ENCODE peak calls at places on chromosomes 2 and 18, in eight cellular contexts. One of them, this sample, is unnamed.

GRCh38 chr2:126978333-126978732 is 79.6 kb downstream of the TEX51 start:
- DNase-seq in GM10248: no peak
- DNase-seq in GM20000: no peak
- DNase-seq in breast epithelium: no peak
- DNase-seq in ovary: no peak
- DNase-seq in dorsolateral prefrontal cortex: no peak
- DNase-seq in GM13976: no peak
- DNase-seq in astrocyte of the spinal cord: no peak
- DNase-seq in this sample: no peak

GRCh38 chr2:47309952-47310800 is 92.8 kb upstream of the MSH2 start:
- DNase-seq in GM10248: peak; percentile 88
- DNase-seq in GM20000: peak; percentile 84
- DNase-seq in breast epithelium: no peak
- DNase-seq in ovary: no peak
- DNase-seq in dorsolateral prefrontal cortex: peak; percentile 68
- DNase-seq in GM13976: peak; percentile 84
- DNase-seq in astrocyte of the spinal cord: peak; percentile 59
- DNase-seq in this sample: peak; percentile 84

GRCh38 chr2:3731829-3732228 is 28.5 kb downstream of the DCDC2C start:
- DNase-seq in GM10248: no peak
- DNase-seq in GM20000: no peak
- DNase-seq in breast epithelium: no peak
- DNase-seq in ovary: no peak
- DNase-seq in dorsolateral prefrontal cortex: no peak
- DNase-seq in GM13976: no peak
- DNase-seq in astrocyte of the spinal cord: no peak
- DNase-seq in this sample: no peak

GRCh38 chr2:138010890-138011289 is 46.6 kb downstream of the HNMT start:
- DNase-seq in GM10248: no peak
- DNase-seq in GM20000: no peak
- DNase-seq in breast epithelium: no peak
- DNase-seq in ovary: no peak
- DNase-seq in dorsolateral prefrontal cortex: no peak
- DNase-seq in GM13976: no peak
- DNase-seq in astrocyte of the spinal cord: no peak
- DNase-seq in this sample: no peak

GRCh38 chr2:28206786-28207185 is 185.9 kb upstream of the FOSL2 start:
- DNase-seq in GM10248: no peak
- DNase-seq in GM20000: no peak
- DNase-seq in breast epithelium: no peak
- DNase-seq in ovary: no peak
- DNase-seq in dorsolateral prefrontal cortex: no peak
- DNase-seq in GM13976: no peak
- DNase-seq in astrocyte of the spinal cord: peak; percentile 47
- DNase-seq in this sample: no peak

GRCh38 chr2:233830111-233830760 is 24.1 kb downstream of the HJURP start:
- DNase-seq in GM10248: no peak
- DNase-seq in GM20000: no peak
- DNase-seq in breast epithelium: no peak
- DNase-seq in ovary: no peak
- DNase-seq in dorsolateral prefrontal cortex: no peak
- DNase-seq in GM13976: no peak
- DNase-seq in astrocyte of the spinal cord: no peak
- DNase-seq in this sample: no peak

GRCh38 chr2:65491381-65491903 is 59.0 kb upstream of the SPRED2 start:
- DNase-seq in GM10248: no peak
- DNase-seq in GM20000: no peak
- DNase-seq in breast epithelium: no peak
- DNase-seq in ovary: no peak
- DNase-seq in dorsolateral prefrontal cortex: no peak
- DNase-seq in GM13976: no peak
- DNase-seq in astrocyte of the spinal cord: peak; percentile 3
- DNase-seq in this sample: no peak

GRCh38 chr18:45719106-45719505 is 4.9 kb upstream of the SLC14A1 start:
- DNase-seq in GM10248: no peak
- DNase-seq in GM20000: no peak
- DNase-seq in breast epithelium: no peak
- DNase-seq in ovary: no peak
- DNase-seq in dorsolateral prefrontal cortex: no peak
- DNase-seq in GM13976: no peak
- DNase-seq in astrocyte of the spinal cord: no peak
- DNase-seq in this sample: no peak

GRCh38 chr2:161327582-161327981 is 19.4 kb downstream of the PSMD14 start:
- DNase-seq in GM10248: no peak
- DNase-seq in GM20000: no peak
- DNase-seq in breast epithelium: no peak
- DNase-seq in ovary: no peak
- DNase-seq in dorsolateral prefrontal cortex: no peak
- DNase-seq in GM13976: no peak
- DNase-seq in astrocyte of the spinal cord: no peak
- DNase-seq in this sample: no peak

GRCh38 chr18:43919565-43919964 is 642.3 kb upstream of the SYT4 start:
- DNase-seq in GM10248: no peak
- DNase-seq in GM20000: no peak
- DNase-seq in breast epithelium: no peak
- DNase-seq in ovary: no peak
- DNase-seq in dorsolateral prefrontal cortex: no peak
- DNase-seq in GM13976: no peak
- DNase-seq in astrocyte of the spinal cord: no peak
- DNase-seq in this sample: no peak

GRCh38 chr2:25615920-25616319 is 57.5 kb downstream of the DTNB start:
- DNase-seq in GM10248: no peak
- DNase-seq in GM20000: no peak
- DNase-seq in breast epithelium: no peak
- DNase-seq in ovary: no peak
- DNase-seq in dorsolateral prefrontal cortex: no peak
- DNase-seq in GM13976: no peak
- DNase-seq in astrocyte of the spinal cord: no peak
- DNase-seq in this sample: no peak

GRCh38 chr2:234422895-234423505 is 73.9 kb downstream of the ARL4C start:
- DNase-seq in GM10248: no peak
- DNase-seq in GM20000: no peak
- DNase-seq in breast epithelium: no peak
- DNase-seq in ovary: no peak
- DNase-seq in dorsolateral prefrontal cortex: no peak
- DNase-seq in GM13976: no peak
- DNase-seq in astrocyte of the spinal cord: peak; percentile 15
- DNase-seq in this sample: no peak

GRCh38 chr2:102696463-102696862 is 65.4 kb upstream of the TMEM182 start:
- DNase-seq in GM10248: no peak
- DNase-seq in GM20000: no peak
- DNase-seq in breast epithelium: no peak
- DNase-seq in ovary: no peak
- DNase-seq in dorsolateral prefrontal cortex: no peak
- DNase-seq in GM13976: no peak
- DNase-seq in astrocyte of the spinal cord: no peak
- DNase-seq in this sample: no peak

GRCh38 chr2:80020061-80020460 is 284.5 kb downstream of the LRRTM1 start:
- DNase-seq in GM10248: no peak
- DNase-seq in GM20000: no peak
- DNase-seq in breast epithelium: no peak
- DNase-seq in ovary: no peak
- DNase-seq in dorsolateral prefrontal cortex: no peak
- DNase-seq in GM13976: no peak
- DNase-seq in astrocyte of the spinal cord: no peak
- DNase-seq in this sample: no peak

GRCh38 chr18:62979172-62979571 is 263.8 kb downstream of the PHLPP1 start:
- DNase-seq in GM10248: no peak
- DNase-seq in GM20000: no peak
- DNase-seq in breast epithelium: peak; percentile 76
- DNase-seq in ovary: peak; percentile 69
- DNase-seq in dorsolateral prefrontal cortex: peak; percentile 82
- DNase-seq in GM13976: no peak
- DNase-seq in astrocyte of the spinal cord: peak; percentile 83
- DNase-seq in this sample: no peak

DNA sequence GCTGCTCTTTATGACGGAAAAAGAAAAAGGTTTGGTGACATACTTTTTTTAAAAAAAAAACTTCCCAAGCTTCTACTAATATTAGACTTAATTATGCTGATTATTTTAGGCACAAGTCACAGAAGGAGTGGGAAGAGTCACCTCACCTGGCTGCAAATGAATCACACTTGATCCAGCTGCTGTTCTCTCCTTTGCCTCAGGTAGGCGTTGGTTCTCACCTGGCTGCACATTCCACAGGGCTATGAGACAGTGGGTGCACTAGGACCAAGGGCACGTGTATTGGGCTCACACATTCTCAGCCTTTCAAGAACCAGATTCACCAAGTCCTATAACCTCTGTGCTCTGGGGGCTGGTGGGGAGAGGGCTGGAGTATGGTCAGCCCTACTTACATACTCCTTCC is 93.3 kb downstream of the TGFA start:
- DNase-seq in GM10248: no peak
- DNase-seq in GM20000: no peak
- DNase-seq in breast epithelium: no peak
- DNase-seq in ovary: no peak
- DNase-seq in dorsolateral prefrontal cortex: no peak
- DNase-seq in GM13976: no peak
- DNase-seq in astrocyte of the spinal cord: no peak
- DNase-seq in this sample: no peak
- TF ChIP-seq CTCF in GM10248: no peak
- TF ChIP-seq CTCF in GM20000: no peak
- TF ChIP-seq CTCF in breast epithelium: no peak
- TF ChIP-seq CTCF in ovary: no peak
- TF ChIP-seq CTCF in dorsolateral prefrontal cortex: no peak
- TF ChIP-seq CTCF in GM13976: no peak
- TF ChIP-seq CTCF in astrocyte of the spinal cord: no peak
- TF ChIP-seq CTCF in this sample: no peak

GRCh38 chr18:76380127-76380729 is 114.8 kb downstream of the ZNF516 start:
- DNase-seq in GM10248: no peak
- DNase-seq in GM20000: no peak
- DNase-seq in breast epithelium: peak; percentile 30
- DNase-seq in ovary: no peak
- DNase-seq in dorsolateral prefrontal cortex: no peak
- DNase-seq in GM13976: no peak
- DNase-seq in astrocyte of the spinal cord: no peak
- DNase-seq in this sample: no peak

GRCh38 chr18:76378526-76379215 is 116.4 kb downstream of the ZNF516 start:
- DNase-seq in GM10248: no peak
- DNase-seq in GM20000: peak; percentile 19
- DNase-seq in breast epithelium: peak; percentile 43
- DNase-seq in ovary: no peak
- DNase-seq in dorsolateral prefrontal cortex: no peak
- DNase-seq in GM13976: no peak
- DNase-seq in astrocyte of the spinal cord: no peak
- DNase-seq in this sample: no peak

GRCh38 chr18:76379226-76380126 is 115.6 kb downstream of the ZNF516 start:
- DNase-seq in GM10248: no peak
- DNase-seq in GM20000: no peak
- DNase-seq in breast epithelium: peak; percentile 44
- DNase-seq in ovary: no peak
- DNase-seq in dorsolateral prefrontal cortex: no peak
- DNase-seq in GM13976: no peak
- DNase-seq in astrocyte of the spinal cord: no peak
- DNase-seq in this sample: no peak

GRCh38 chr18:76382265-76382664 is 112.8 kb downstream of the ZNF516 start:
- DNase-seq in GM10248: no peak
- DNase-seq in GM20000: no peak
- DNase-seq in breast epithelium: no peak
- DNase-seq in ovary: no peak
- DNase-seq in dorsolateral prefrontal cortex: no peak
- DNase-seq in GM13976: no peak
- DNase-seq in astrocyte of the spinal cord: no peak
- DNase-seq in this sample: no peak

GRCh38 chr18:76380791-76381405 is 114.1 kb downstream of the ZNF516 start:
- DNase-seq in GM10248: no peak
- DNase-seq in GM20000: no peak
- DNase-seq in breast epithelium: peak; percentile 43
- DNase-seq in ovary: peak; percentile 75
- DNase-seq in dorsolateral prefrontal cortex: no peak
- DNase-seq in GM13976: no peak
- DNase-seq in astrocyte of the spinal cord: no peak
- DNase-seq in this sample: no peak
- TF ChIP-seq CTCF in GM10248: peak; percentile 29
- TF ChIP-seq CTCF in GM20000: no peak
- TF ChIP-seq CTCF in breast epithelium: no peak
- TF ChIP-seq CTCF in ovary: peak; percentile 75
- TF ChIP-seq CTCF in dorsolateral prefrontal cortex: no peak
- TF ChIP-seq CTCF in GM13976: peak; percentile 10
- TF ChIP-seq CTCF in astrocyte of the spinal cord: peak; percentile 70
- TF ChIP-seq CTCF in this sample: no peak

DNA sequence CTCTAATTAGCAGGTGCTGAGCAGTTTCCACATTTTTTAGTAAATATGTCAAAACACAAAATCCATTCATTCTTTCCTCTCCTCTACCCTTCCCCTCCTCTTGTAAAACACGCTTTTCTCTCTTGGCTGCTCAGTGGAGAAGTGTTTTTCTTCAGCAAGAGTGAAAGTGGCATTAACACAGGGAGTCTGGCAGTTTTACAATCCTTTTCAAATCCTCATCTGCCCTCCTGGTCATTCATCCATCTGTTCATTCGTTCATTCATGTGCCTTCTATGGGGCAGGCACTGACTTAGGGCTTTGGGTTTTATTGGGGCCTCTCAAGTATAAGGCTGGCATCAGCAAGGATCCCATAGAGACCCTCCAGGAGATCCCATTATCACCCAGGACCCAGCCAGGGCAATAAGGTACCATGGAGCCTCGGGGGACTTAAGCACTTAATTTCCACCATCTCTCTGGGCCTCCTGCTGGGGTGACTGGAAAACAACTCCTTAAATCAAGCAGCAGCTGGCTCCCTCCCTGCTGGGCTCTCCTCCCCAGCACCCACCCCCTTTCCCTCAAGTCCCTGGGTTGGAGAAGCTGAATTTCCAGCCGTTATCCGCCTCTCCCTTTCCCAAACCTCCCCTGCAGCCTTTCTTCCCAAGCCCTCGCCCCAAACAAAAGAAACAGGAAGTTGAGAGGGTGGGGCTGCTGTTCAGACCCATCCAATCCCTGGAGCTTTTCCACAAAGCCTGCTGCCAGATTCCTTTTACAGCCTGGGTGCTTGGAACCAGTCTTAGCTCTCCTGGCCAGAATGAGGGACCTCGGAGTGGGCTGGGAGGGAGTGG is 32.6 kb downstream of the MARCHF4 start:
- DNase-seq in GM10248: no peak
- DNase-seq in GM20000: no peak
- DNase-seq in breast epithelium: no peak
- DNase-seq in ovary: peak; percentile 55
- DNase-seq in dorsolateral prefrontal cortex: peak; percentile 36
- DNase-seq in GM13976: no peak
- DNase-seq in astrocyte of the spinal cord: peak; percentile 76
- DNase-seq in this sample: no peak
- TF ChIP-seq CTCF in GM10248: no peak
- TF ChIP-seq CTCF in GM20000: no peak
- TF ChIP-seq CTCF in breast epithelium: no peak
- TF ChIP-seq CTCF in ovary: no peak
- TF ChIP-seq CTCF in dorsolateral prefrontal cortex: no peak
- TF ChIP-seq CTCF in GM13976: no peak
- TF ChIP-seq CTCF in astrocyte of the spinal cord: peak; percentile 5
- TF ChIP-seq CTCF in this sample: no peak

DNA sequence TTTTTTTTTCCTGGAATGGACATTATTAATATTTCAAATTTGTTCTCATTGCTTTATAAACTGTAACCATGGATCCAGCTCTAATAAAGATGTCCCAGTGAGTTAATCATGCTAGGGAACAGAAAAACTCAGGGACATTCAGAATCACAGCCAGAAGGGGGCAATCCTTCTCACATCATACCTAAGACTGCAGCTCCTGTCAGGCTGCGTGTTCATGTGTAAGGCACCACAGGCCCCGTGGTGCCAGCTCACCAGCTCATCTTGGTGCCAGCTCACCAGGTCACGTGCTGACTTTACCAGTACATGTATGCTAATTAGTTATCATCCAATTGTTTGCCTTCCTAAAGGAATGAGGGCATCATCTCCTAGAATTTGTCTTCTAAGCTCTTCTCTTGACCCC is 84.7 kb upstream of the NEDD4L start:
- DNase-seq in GM10248: peak; percentile 48
- DNase-seq in GM20000: peak; percentile 41
- DNase-seq in breast epithelium: no peak
- DNase-seq in ovary: no peak
- DNase-seq in dorsolateral prefrontal cortex: no peak
- DNase-seq in GM13976: peak; percentile 43
- DNase-seq in astrocyte of the spinal cord: peak; percentile 42
- DNase-seq in this sample: peak; percentile 40
- TF ChIP-seq CTCF in GM10248: peak; percentile 34
- TF ChIP-seq CTCF in GM20000: no peak
- TF ChIP-seq CTCF in breast epithelium: peak; percentile 20
- TF ChIP-seq CTCF in ovary: no peak
- TF ChIP-seq CTCF in dorsolateral prefrontal cortex: no peak
- TF ChIP-seq CTCF in GM13976: no peak
- TF ChIP-seq CTCF in astrocyte of the spinal cord: peak; percentile 51
- TF ChIP-seq CTCF in this sample: peak; percentile 42